ENCODE peak calls at places on chromosomes 2 and 18, in ten cellular contexts. One of them, this sample, is unnamed.

GRCh38 chr18:40929389-40929788 is 1025.6 kb upstream of the PIK3C3 start:
- DNase-seq in NCI-H82: no peak
- DNase-seq in SK-N-DZ: peak; percentile 49
- DNase-seq in GM06990: no peak
- DNase-seq in caudate nucleus: no peak
- DNase-seq in astrocyte of the spinal cord: no peak
- DNase-seq in NCI-H510A treated with DMSO at 0.1 percent for 48 hours: no peak
- DNase-seq in skeletal muscle cell: no peak
- DNase-seq in erythroblast: no peak
- DNase-seq in cerebellar cortex: no peak
- DNase-seq in this sample: no peak

GRCh38 chr2:173545364-173545734 is 190.7 kb downstream of the CDCA7 start:
- DNase-seq in erythroblast: no peak
- DNase-seq in skeletal muscle cell: peak; percentile 26
- DNase-seq in GM06990: no peak
- DNase-seq in SK-N-DZ: no peak
- DNase-seq in cerebellar cortex: no peak
- DNase-seq in caudate nucleus: no peak
- DNase-seq in NCI-H82: no peak
- DNase-seq in NCI-H510A treated with DMSO at 0.1 percent for 48 hours: no peak
- DNase-seq in astrocyte of the spinal cord: peak; percentile 29
- DNase-seq in this sample: no peak

GRCh38 chr2:190506666-190507065 is 27.9 kb downstream of the NEMP2 start:
- DNase-seq in skeletal muscle cell: no peak
- DNase-seq in GM06990: no peak
- DNase-seq in caudate nucleus: no peak
- DNase-seq in erythroblast: no peak
- DNase-seq in cerebellar cortex: peak; percentile 22
- DNase-seq in SK-N-DZ: no peak
- DNase-seq in NCI-H82: no peak
- DNase-seq in NCI-H510A treated with DMSO at 0.1 percent for 48 hours: peak; percentile 15
- DNase-seq in astrocyte of the spinal cord: no peak
- DNase-seq in this sample: no peak

GRCh38 chr2:16330012-16330411 is 335.6 kb downstream of the CYRIA start:
- DNase-seq in NCI-H82: no peak
- DNase-seq in NCI-H510A treated with DMSO at 0.1 percent for 48 hours: no peak
- DNase-seq in GM06990: no peak
- DNase-seq in cerebellar cortex: no peak
- DNase-seq in erythroblast: no peak
- DNase-seq in skeletal muscle cell: no peak
- DNase-seq in astrocyte of the spinal cord: no peak
- DNase-seq in SK-N-DZ: peak; percentile 50
- DNase-seq in caudate nucleus: no peak
- DNase-seq in this sample: no peak

GRCh38 chr2:239013670-239013960 is 165.7 kb downstream of the TWIST2 start:
- DNase-seq in GM06990: no peak
- DNase-seq in skeletal muscle cell: no peak
- DNase-seq in erythroblast: no peak
- DNase-seq in NCI-H82: no peak
- DNase-seq in caudate nucleus: no peak
- DNase-seq in cerebellar cortex: no peak
- DNase-seq in SK-N-DZ: no peak
- DNase-seq in astrocyte of the spinal cord: no peak
- DNase-seq in NCI-H510A treated with DMSO at 0.1 percent for 48 hours: no peak
- DNase-seq in this sample: no peak

GRCh38 chr2:107808986-107809385 is 17.7 kb upstream of the RGPD4 start:
- DNase-seq in NCI-H510A treated with DMSO at 0.1 percent for 48 hours: peak; percentile 66
- DNase-seq in GM06990: no peak
- DNase-seq in caudate nucleus: no peak
- DNase-seq in cerebellar cortex: no peak
- DNase-seq in SK-N-DZ: no peak
- DNase-seq in astrocyte of the spinal cord: peak; percentile 3
- DNase-seq in NCI-H82: no peak
- DNase-seq in erythroblast: no peak
- DNase-seq in skeletal muscle cell: no peak
- DNase-seq in this sample: no peak

GRCh38 chr18:51342815-51343214 is 145.3 kb upstream of the MEX3C start:
- DNase-seq in erythroblast: peak; percentile 23
- DNase-seq in skeletal muscle cell: peak; percentile 16
- DNase-seq in caudate nucleus: no peak
- DNase-seq in NCI-H510A treated with DMSO at 0.1 percent for 48 hours: no peak
- DNase-seq in astrocyte of the spinal cord: peak; percentile 80
- DNase-seq in GM06990: no peak
- DNase-seq in NCI-H82: no peak
- DNase-seq in cerebellar cortex: no peak
- DNase-seq in SK-N-DZ: no peak
- DNase-seq in this sample: no peak

GRCh38 chr2:71785550-71785951 is 332.2 kb downstream of the DYSF start:
- DNase-seq in erythroblast: no peak
- DNase-seq in NCI-H510A treated with DMSO at 0.1 percent for 48 hours: no peak
- DNase-seq in caudate nucleus: no peak
- DNase-seq in cerebellar cortex: no peak
- DNase-seq in astrocyte of the spinal cord: no peak
- DNase-seq in GM06990: no peak
- DNase-seq in SK-N-DZ: no peak
- DNase-seq in NCI-H82: no peak
- DNase-seq in skeletal muscle cell: no peak
- DNase-seq in this sample: peak; percentile 64

GRCh38 chr2:131016826-131017596 is 76.2 kb downstream of the FAM168B start:
- DNase-seq in NCI-H82: no peak
- DNase-seq in cerebellar cortex: no peak
- DNase-seq in astrocyte of the spinal cord: peak; percentile 8
- DNase-seq in caudate nucleus: peak; percentile 24
- DNase-seq in erythroblast: no peak
- DNase-seq in skeletal muscle cell: peak; percentile 77
- DNase-seq in SK-N-DZ: no peak
- DNase-seq in NCI-H510A treated with DMSO at 0.1 percent for 48 hours: no peak
- DNase-seq in GM06990: no peak
- DNase-seq in this sample: no peak